ENCODE peak calls at places on chromosomes 6 and 20, in seven cellular contexts. B is stimulated activated CD4-positive, alpha-beta T cell treated with anti-CD3 and anti-CD28 coated beads, Interleukin-2, amount 100 ng/mL, for 4 hours; C is amygdala; Y is AG09309; U is GM06990; E is activated CD4-positive, CD25-positive, alpha-beta regulatory T cell treated with anti-CD3 and anti-CD28 coated beads, Interleukin-2, amount 50 U/mL, for 72 hours; O is kidney epithelial cell. K is an unnamed sample.

GRCh38 chr6:47455533-47456209 is 21.9 kb upstream of the CD2AP start:
- DNase-seq in B (no peak), C (no peak), Y (no peak), U (peak), E (no peak), O (no peak), K (no peak)

GRCh38 chr20:53903652-53903987 is 166.8 kb downstream of the BCAS1 start:
- DNase-seq in B (no peak), C (no peak), Y (no peak), U (no peak), E (no peak), O (no peak), K (no peak)

GRCh38 chr20:32969356-32970114 is 34.7 kb downstream of the SUN5 start:
- DNase-seq in B (no peak), C (no peak), Y (no peak), U (no peak), E (no peak), O (no peak), K (peak)

GRCh38 chr6:124487778-124488431 is 474.3 kb upstream of the RNF217 start:
- DNase-seq in B (no peak), C (no peak), Y (no peak), U (no peak), E (no peak), O (peak), K (no peak)

GRCh38 chr20:3203315-3204123 is 963 bp downstream of the DDRGK1 start:
- DNase-seq in B (no peak), C (no peak), Y (no peak), U (peak), E (peak), O (no peak), K (no peak)

GRCh38 chr6:165245716-165246115 is 63.7 kb downstream of the C6orf118 start:
- DNase-seq in B (no peak), C (no peak), Y (no peak), U (no peak), E (no peak), O (no peak), K (no peak)

GRCh38 chr20:3431109-3431508 is 23.6 kb upstream of the DNAAF9 start:
- DNase-seq in B (no peak), C (no peak), Y (no peak), U (no peak), E (no peak), O (no peak), K (no peak)

GRCh38 chr20:58651823-58652605 is 931 bp downstream of the STX16 start:
- DNase-seq in B (peak), C (peak), Y (no peak), U (peak), E (peak), O (no peak), K (no peak)

GRCh38 chr6:89596056-89596455 is 42.5 kb downstream of the LYRM2 start:
- DNase-seq in B (no peak), C (no peak), Y (no peak), U (peak), E (no peak), O (no peak), K (no peak)

GRCh38 chr20:3235661-3236324 is 3.2 kb downstream of the SLC4A11 start:
- DNase-seq in B (no peak), C (no peak), Y (no peak), U (no peak), E (no peak), O (no peak), K (no peak)

GRCh38 chr20:4045741-4046140 is 30.4 kb upstream of the RNF24 start:
- DNase-seq in B (no peak), C (no peak), Y (no peak), U (no peak), E (no peak), O (no peak), K (no peak)

GRCh38 chr6:32685603-32686002 is 19.1 kb upstream of the HLA-DQB1 start:
- DNase-seq in B (no peak), C (no peak), Y (no peak), U (peak), E (no peak), O (no peak), K (no peak)

GRCh38 chr6:159727717-159728440 is 573 bp downstream of the WTAP start:
- DNase-seq in B (no peak), C (no peak), Y (no peak), U (no peak), E (no peak), O (no peak), K (no peak)

GRCh38 chr20:46695888-46696287 is 6.6 kb upstream of the TP53RK start:
- DNase-seq in B (no peak), C (no peak), Y (peak), U (no peak), E (no peak), O (no peak), K (no peak)

GRCh38 chr6:125358898-125359297 is 57.1 kb upstream of the HDDC2 start:
- DNase-seq in B (no peak), C (no peak), Y (no peak), U (no peak), E (no peak), O (no peak), K (no peak)

GRCh38 chr20:61502433-61502832 is 250.4 kb downstream of the CDH4 start:
- DNase-seq in B (no peak), C (no peak), Y (no peak), U (no peak), E (no peak), O (no peak), K (no peak)

GRCh38 chr20:50519036-50519780 is 9.0 kb downstream of the PTPN1 start:
- DNase-seq in B (no peak), C (no peak), Y (no peak), U (no peak), E (no peak), O (no peak), K (no peak)

GRCh38 chr6:56906752-56907151 is 48.2 kb upstream of the BEND6 start:
- DNase-seq in B (no peak), C (no peak), Y (no peak), U (no peak), E (no peak), O (no peak), K (no peak)

GRCh38 chr6:22442826-22443225 is 126.5 kb upstream of the HDGFL1 start:
- DNase-seq in B (no peak), C (no peak), Y (no peak), U (peak), E (no peak), O (no peak), K (no peak)

GRCh38 chr20:34713194-34713943 is 9.2 kb downstream of the TP53INP2 start:
- DNase-seq in B (no peak), C (no peak), Y (peak), U (peak), E (no peak), O (peak), K (no peak)

GRCh38 chr6:9126845-9127560 is 691.7 kb upstream of the SLC35B3 start:
- DNase-seq in B (no peak), C (no peak), Y (no peak), U (no peak), E (no peak), O (no peak), K (no peak)

GRCh38 chr6:154138806-154139205 is 99.8 kb downstream of the OPRM1 start:
- DNase-seq in B (no peak), C (no peak), Y (no peak), U (no peak), E (no peak), O (no peak), K (no peak)

GRCh38 chr6:42313941-42314570 is 96.4 kb upstream of the MRPS10 start:
- DNase-seq in B (no peak), C (no peak), Y (no peak), U (no peak), E (no peak), O (no peak), K (no peak)

GRCh38 chr20:37897008-37897548 is 5.8 kb upstream of the VSTM2L start:
- DNase-seq in B (no peak), C (no peak), Y (no peak), U (no peak), E (no peak), O (no peak), K (no peak)

GRCh38 chr20:20603339-20603990 is 109.0 kb downstream of the RALGAPA2 start:
- DNase-seq in B (no peak), C (no peak), Y (no peak), U (peak), E (no peak), O (peak), K (no peak)

GRCh38 chr20:40683221-40683893 is 5.7 kb downstream of the MAFB start:
- DNase-seq in B (no peak), C (no peak), Y (no peak), U (no peak), E (no peak), O (no peak), K (peak)

GRCh38 chr20:11891081-11891826 is 26.4 kb upstream of the BTBD3 start:
- DNase-seq in B (no peak), C (peak), Y (no peak), U (peak), E (peak), O (no peak), K (peak)

GRCh38 chr6:156783958-156784357 is 6.8 kb downstream of the ARID1B start:
- DNase-seq in B (no peak), C (no peak), Y (no peak), U (no peak), E (no peak), O (no peak), K (no peak)

GRCh38 chr6:88867841-88868558 is 95.4 kb downstream of the RNGTT start:
- DNase-seq in B (no peak), C (no peak), Y (no peak), U (no peak), E (no peak), O (peak), K (no peak)

GRCh38 chr20:62321521-62321948 is 18.7 kb downstream of the ADRM1 start:
- DNase-seq in B (no peak), C (no peak), Y (no peak), U (no peak), E (no peak), O (no peak), K (no peak)